ENCODE peak calls at places on chromosome 11, in five cellular contexts. One of them, this sample, is unnamed.

GRCh38 chr11:68935516-68936357 is 32.0 kb downstream of the IGHMBP2 start:
- DNase-seq in stomach: no peak
- DNase-seq in A549: no peak
- DNase-seq in sigmoid colon: no peak
- DNase-seq in upper lobe of left lung: peak; percentile 60
- DNase-seq in this sample: no peak

GRCh38 chr11:82978422-82979099 is 77.0 kb downstream of the DDIAS start:
- DNase-seq in A549: no peak
- DNase-seq in sigmoid colon: no peak
- DNase-seq in stomach: no peak
- DNase-seq in upper lobe of left lung: no peak
- DNase-seq in this sample: no peak

GRCh38 chr11:45322111-45322705 is 36.1 kb upstream of the SYT13 start:
- DNase-seq in sigmoid colon: peak; percentile 32
- DNase-seq in upper lobe of left lung: no peak
- DNase-seq in stomach: no peak
- DNase-seq in A549: no peak
- DNase-seq in this sample: no peak

GRCh38 chr11:99739464-99740089 is 718.8 kb downstream of the CNTN5 start:
- DNase-seq in A549: peak; percentile 3
- DNase-seq in sigmoid colon: no peak
- DNase-seq in stomach: no peak
- DNase-seq in upper lobe of left lung: no peak
- DNase-seq in this sample: no peak

GRCh38 chr11:80502511-80502910 is 1061.7 kb upstream of the TENM4 start:
- DNase-seq in upper lobe of left lung: no peak
- DNase-seq in stomach: no peak
- DNase-seq in A549: no peak
- DNase-seq in sigmoid colon: no peak
- DNase-seq in this sample: no peak

GRCh38 chr11:74877132-74877531 is 71.8 kb downstream of the XRRA1 start:
- DNase-seq in stomach: no peak
- DNase-seq in A549: no peak
- DNase-seq in sigmoid colon: no peak
- DNase-seq in upper lobe of left lung: no peak
- DNase-seq in this sample: no peak

GRCh38 chr11:36354221-36355003 is 58.3 kb downstream of the PRR5L start:
- DNase-seq in stomach: no peak
- DNase-seq in sigmoid colon: no peak
- DNase-seq in A549: no peak
- DNase-seq in upper lobe of left lung: no peak
- DNase-seq in this sample: no peak

GRCh38 chr11:26079966-26080365 is 252.0 kb upstream of the ANO3 start:
- DNase-seq in stomach: no peak
- DNase-seq in sigmoid colon: no peak
- DNase-seq in A549: no peak
- DNase-seq in upper lobe of left lung: no peak
- DNase-seq in this sample: no peak

GRCh38 chr11:15657264-15657663 is 542.5 kb downstream of the INSC start:
- DNase-seq in A549: no peak
- DNase-seq in sigmoid colon: no peak
- DNase-seq in upper lobe of left lung: no peak
- DNase-seq in stomach: no peak
- DNase-seq in this sample: no peak

GRCh38 chr11:130145328-130145812 is 14.2 kb upstream of the ST14 start:
- DNase-seq in upper lobe of left lung: no peak
- DNase-seq in A549: no peak
- DNase-seq in sigmoid colon: no peak
- DNase-seq in stomach: no peak
- DNase-seq in this sample: no peak
- H3K4me1 ChIP-seq in upper lobe of left lung: peaks cover 32% of the 10 kb centered on the region
- H3K4me1 ChIP-seq in A549: peaks cover 13% of the 10 kb centered on the region
- H3K4me1 ChIP-seq in sigmoid colon: peaks cover 9% of the 10 kb centered on the region
- H3K4me1 ChIP-seq in stomach: peaks cover 62% of the 10 kb centered on the region
- H3K4me1 ChIP-seq in this sample: peaks cover 3% of the 10 kb centered on the region

GRCh38 chr11:6612008-6612815 is at the start of gene TAF10:
- DNase-seq in sigmoid colon: peak; percentile 99
- DNase-seq in stomach: peak; percentile 98
- DNase-seq in upper lobe of left lung: peak; percentile 99
- DNase-seq in A549: peak; percentile 89
- DNase-seq in this sample: peak; percentile 98
- TF ChIP-seq EP300 in sigmoid colon: peak; percentile 71
- TF ChIP-seq EP300 in stomach: no peak
- TF ChIP-seq EP300 in upper lobe of left lung: peak; percentile 83
- TF ChIP-seq EP300 in A549: no peak
- TF ChIP-seq EP300 in this sample: no peak

GRCh38 chr11:117229931-117230285 is 2.0 kb downstream of the PCSK7 start:
- DNase-seq in stomach: no peak
- DNase-seq in sigmoid colon: peak; percentile 53
- DNase-seq in A549: no peak
- DNase-seq in upper lobe of left lung: no peak
- DNase-seq in this sample: no peak

GRCh38 chr11:117230286-117230961 is 1.4 kb downstream of the PCSK7 start:
- DNase-seq in A549: no peak
- DNase-seq in upper lobe of left lung: no peak
- DNase-seq in stomach: no peak
- DNase-seq in sigmoid colon: peak; percentile 58
- DNase-seq in this sample: no peak

GRCh38 chr11:117231637-117232021 is 244 bp downstream of the PCSK7 start:
- DNase-seq in sigmoid colon: no peak
- DNase-seq in stomach: no peak
- DNase-seq in A549: no peak
- DNase-seq in upper lobe of left lung: no peak
- DNase-seq in this sample: no peak

GRCh38 chr11:117232022-117232878 is at the start of the genes PCSK7 and RNF214:
- DNase-seq in stomach: peak; percentile 82
- DNase-seq in sigmoid colon: peak; percentile 92
- DNase-seq in A549: peak; percentile 77
- DNase-seq in upper lobe of left lung: peak; percentile 96
- DNase-seq in this sample: peak; percentile 79

GRCh38 chr11:117230981-117231636 is 764 bp downstream of the PCSK7 start:
- DNase-seq in upper lobe of left lung: no peak
- DNase-seq in A549: no peak
- DNase-seq in sigmoid colon: no peak
- DNase-seq in stomach: no peak
- DNase-seq in this sample: no peak
- H3K4me1 ChIP-seq in upper lobe of left lung: peaks cover 25% of the 10 kb centered on the region
- H3K4me1 ChIP-seq in A549: peaks cover 12% of the 10 kb centered on the region
- H3K4me1 ChIP-seq in sigmoid colon: peaks cover 41% of the 10 kb centered on the region
- H3K4me1 ChIP-seq in stomach: peaks cover 54% of the 10 kb centered on the region
- H3K4me1 ChIP-seq in this sample: peaks cover 1% of the 10 kb centered on the region

GRCh38 chr11:65478411-65479183 is 20.2 kb upstream of the MALAT1 start:
- DNase-seq in sigmoid colon: peak; percentile 89
- DNase-seq in A549: no peak
- DNase-seq in upper lobe of left lung: peak; percentile 89
- DNase-seq in stomach: peak; percentile 54
- DNase-seq in this sample: peak; percentile 92
- TF ChIP-seq EP300 in sigmoid colon: no peak
- TF ChIP-seq EP300 in A549: no peak
- TF ChIP-seq EP300 in upper lobe of left lung: no peak
- TF ChIP-seq EP300 in stomach: no peak
- TF ChIP-seq EP300 in this sample: no peak

DNA sequence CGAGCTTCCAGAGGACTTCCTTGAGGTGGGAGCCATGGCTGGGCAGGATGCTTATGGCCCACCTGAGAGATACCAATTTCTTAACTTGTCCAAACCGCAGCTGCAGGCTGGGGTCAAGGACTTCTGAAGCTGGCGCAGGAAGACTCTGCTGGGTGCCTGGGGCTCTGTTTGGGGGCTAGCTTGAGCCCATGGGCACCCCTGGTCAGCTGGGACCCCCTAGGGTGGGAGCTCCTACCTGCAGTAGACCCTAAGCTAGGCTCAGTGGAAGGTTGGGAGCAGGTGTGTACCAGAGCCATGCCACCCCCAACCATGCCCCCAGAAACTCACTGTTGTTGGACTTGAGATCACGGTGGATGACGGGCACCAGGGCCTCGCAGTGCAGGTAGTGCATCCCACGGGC is 1.3 kb downstream of the MAP3K11 start:
- DNase-seq in upper lobe of left lung: no peak
- DNase-seq in sigmoid colon: no peak
- DNase-seq in stomach: no peak
- DNase-seq in A549: no peak
- DNase-seq in this sample: no peak
- H3K4me1 ChIP-seq in upper lobe of left lung: peaks cover 68% of the 10 kb centered on the region
- H3K4me1 ChIP-seq in sigmoid colon: peaks cover 66% of the 10 kb centered on the region
- H3K4me1 ChIP-seq in stomach: peaks cover 77% of the 10 kb centered on the region
- H3K4me1 ChIP-seq in A549: peaks cover 45% of the 10 kb centered on the region
- H3K4me1 ChIP-seq in this sample: peaks cover 20% of the 10 kb centered on the region

GRCh38 chr11:17986007-17986710 is 26.7 kb downstream of the SERGEF start:
- DNase-seq in A549: no peak
- DNase-seq in stomach: no peak
- DNase-seq in upper lobe of left lung: no peak
- DNase-seq in sigmoid colon: no peak
- DNase-seq in this sample: peak; percentile 60

GRCh38 chr11:17987826-17988225 is 25.0 kb downstream of the SERGEF start:
- DNase-seq in stomach: no peak
- DNase-seq in A549: no peak
- DNase-seq in sigmoid colon: no peak
- DNase-seq in upper lobe of left lung: no peak
- DNase-seq in this sample: no peak

GRCh38 chr11:17983569-17983968 is 29.3 kb downstream of the SERGEF start:
- DNase-seq in sigmoid colon: no peak
- DNase-seq in A549: no peak
- DNase-seq in upper lobe of left lung: no peak
- DNase-seq in stomach: no peak
- DNase-seq in this sample: no peak

GRCh38 chr11:17986711-17987220 is 26.1 kb downstream of the SERGEF start:
- DNase-seq in stomach: no peak
- DNase-seq in upper lobe of left lung: no peak
- DNase-seq in A549: no peak
- DNase-seq in sigmoid colon: no peak
- DNase-seq in this sample: no peak

GRCh38 chr11:17985517-17985916 is 27.3 kb downstream of the SERGEF start:
- DNase-seq in stomach: peak; percentile 37
- DNase-seq in upper lobe of left lung: no peak
- DNase-seq in A549: no peak
- DNase-seq in sigmoid colon: no peak
- DNase-seq in this sample: no peak
- TF ChIP-seq EP300 in stomach: no peak
- TF ChIP-seq EP300 in upper lobe of left lung: no peak
- TF ChIP-seq EP300 in A549: no peak
- TF ChIP-seq EP300 in sigmoid colon: no peak
- TF ChIP-seq EP300 in this sample: no peak

GRCh38 chr11:118164885-118165284 is 11.6 kb downstream of the SCN2B start:
- DNase-seq in A549: no peak
- DNase-seq in stomach: no peak
- DNase-seq in upper lobe of left lung: no peak
- DNase-seq in sigmoid colon: no peak
- DNase-seq in this sample: no peak
- H3K4me1 ChIP-seq in A549: no peaks in the 10 kb centered on the region
- H3K4me1 ChIP-seq in stomach: no peaks in the 10 kb centered on the region
- H3K4me1 ChIP-seq in upper lobe of left lung: no peaks in the 10 kb centered on the region
- H3K4me1 ChIP-seq in sigmoid colon: no peaks in the 10 kb centered on the region
- H3K4me1 ChIP-seq in this sample: no peaks in the 10 kb centered on the region

GRCh38 chr11:59196777-59197176 is 15.9 kb downstream of the MPEG1 start:
- DNase-seq in A549: no peak
- DNase-seq in sigmoid colon: no peak
- DNase-seq in stomach: no peak
- DNase-seq in upper lobe of left lung: no peak
- DNase-seq in this sample: no peak

GRCh38 chr11:59200421-59200746 is 12.3 kb downstream of the MPEG1 start:
- DNase-seq in upper lobe of left lung: no peak
- DNase-seq in stomach: no peak
- DNase-seq in A549: no peak
- DNase-seq in sigmoid colon: no peak
- DNase-seq in this sample: no peak

GRCh38 chr11:59201376-59201775 is 11.4 kb downstream of the MPEG1 start:
- DNase-seq in upper lobe of left lung: no peak
- DNase-seq in stomach: no peak
- DNase-seq in A549: no peak
- DNase-seq in sigmoid colon: no peak
- DNase-seq in this sample: no peak

GRCh38 chr11:59197990-59198389 is 14.7 kb downstream of the MPEG1 start:
- DNase-seq in sigmoid colon: peak; percentile 80
- DNase-seq in stomach: peak; percentile 83
- DNase-seq in upper lobe of left lung: peak; percentile 87
- DNase-seq in A549: no peak
- DNase-seq in this sample: peak; percentile 64

GRCh38 chr11:59199546-59200420 is 12.9 kb downstream of the MPEG1 start:
- DNase-seq in stomach: no peak
- DNase-seq in upper lobe of left lung: no peak
- DNase-seq in sigmoid colon: no peak
- DNase-seq in A549: no peak
- DNase-seq in this sample: no peak
- TF ChIP-seq EP300 in stomach: no peak
- TF ChIP-seq EP300 in upper lobe of left lung: no peak
- TF ChIP-seq EP300 in sigmoid colon: no peak
- TF ChIP-seq EP300 in A549: no peak
- TF ChIP-seq EP300 in this sample: no peak

DNA sequence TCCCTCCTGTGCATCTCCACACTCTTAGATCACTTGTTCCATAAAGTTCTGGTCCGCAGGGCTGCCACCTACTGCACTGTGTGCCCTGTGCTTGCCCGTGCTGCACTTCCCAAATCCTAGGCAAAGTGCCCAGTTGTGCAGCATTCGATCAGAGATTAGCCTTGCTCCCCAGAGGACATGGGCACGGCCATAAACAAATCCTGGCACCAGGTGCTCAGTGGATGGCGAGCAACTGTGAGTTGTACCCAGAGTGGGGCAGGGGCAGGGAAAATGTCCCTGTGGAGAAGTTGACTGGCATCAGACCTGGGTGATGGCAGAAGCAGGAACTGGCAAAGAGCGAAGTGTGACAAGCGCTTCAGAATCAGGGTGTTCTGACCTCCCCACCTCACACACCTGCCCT is 4.7 kb downstream of the FADS2 start:
- DNase-seq in stomach: peak; percentile 62
- DNase-seq in A549: no peak
- DNase-seq in upper lobe of left lung: no peak
- DNase-seq in sigmoid colon: no peak
- DNase-seq in this sample: no peak
- H3K4me1 ChIP-seq in stomach: peaks cover 81% of the 10 kb centered on the region
- H3K4me1 ChIP-seq in A549: peaks cover 68% of the 10 kb centered on the region
- H3K4me1 ChIP-seq in upper lobe of left lung: peaks cover 51% of the 10 kb centered on the region
- H3K4me1 ChIP-seq in sigmoid colon: peaks cover 58% of the 10 kb centered on the region
- H3K4me1 ChIP-seq in this sample: peaks cover 15% of the 10 kb centered on the region

GRCh38 chr11:12657336-12657735 is 16.9 kb upstream of the TEAD1 start:
- DNase-seq in A549: no peak
- DNase-seq in upper lobe of left lung: no peak
- DNase-seq in sigmoid colon: no peak
- DNase-seq in stomach: no peak
- DNase-seq in this sample: no peak

GRCh38 chr11:12655842-12656241 is 18.4 kb upstream of the TEAD1 start:
- DNase-seq in stomach: no peak
- DNase-seq in A549: no peak
- DNase-seq in sigmoid colon: no peak
- DNase-seq in upper lobe of left lung: no peak
- DNase-seq in this sample: no peak

GRCh38 chr11:12657981-12658380 is 16.2 kb upstream of the TEAD1 start:
- DNase-seq in A549: no peak
- DNase-seq in stomach: no peak
- DNase-seq in upper lobe of left lung: no peak
- DNase-seq in sigmoid colon: no peak
- DNase-seq in this sample: no peak

GRCh38 chr11:12653729-12654128 is 20.5 kb upstream of the TEAD1 start:
- DNase-seq in upper lobe of left lung: no peak
- DNase-seq in sigmoid colon: no peak
- DNase-seq in stomach: no peak
- DNase-seq in A549: no peak
- DNase-seq in this sample: no peak
- TF ChIP-seq EP300 in upper lobe of left lung: no peak
- TF ChIP-seq EP300 in sigmoid colon: no peak
- TF ChIP-seq EP300 in stomach: no peak
- TF ChIP-seq EP300 in A549: no peak
- TF ChIP-seq EP300 in this sample: no peak